ENCODE peak calls at places on chromosomes 7 and 10, in nine cellular contexts. X is HCEC 1CT; Q is Right ventricle myocardium inferior; G is mesothelial cell of epicardium; J is GM19239; K is NCI-H1436; L is T-cell; W is cerebellar cortex; U is activated naive CD4-positive, alpha-beta T cell. R is an unnamed sample.

GRCh38 chr10:3472705-3473078 is 300.1 kb upstream of the PITRM1 start:
- DNase-seq in J (no peak), W (no peak), Q (no peak), K (no peak), L (no peak), U (no peak), X (peak; percentile 84), G (no peak), R (no peak)

GRCh38 chr10:89337493-89337892 is 9.7 kb downstream of the IFIT3 start:
- DNase-seq in X (peak; percentile 72), G (no peak), L (no peak), K (no peak), Q (no peak), J (no peak), U (no peak), W (no peak), R (no peak)

GRCh38 chr7:156943091-156944041 is 6.1 kb upstream of the NOM1 start:
- DNase-seq in L (no peak), K (no peak), U (no peak), X (no peak), Q (no peak), W (peak; percentile 39), J (no peak), G (no peak), R (no peak)

GRCh38 chr7:2738110-2738509 is 50.1 kb downstream of the AMZ1 start:
- DNase-seq in W (peak; percentile 91), G (no peak), U (no peak), J (no peak), Q (no peak), K (no peak), L (no peak), X (no peak), R (no peak)

GRCh38 chr7:123738356-123738755 is 10.4 kb downstream of the WASL start:
- DNase-seq in Q (no peak), X (no peak), J (no peak), K (no peak), U (no peak), L (no peak), W (no peak), G (no peak), R (no peak)

GRCh38 chr7:149209518-149210269 is 14.3 kb downstream of the ZNF282 start:
- DNase-seq in J (peak; percentile 57), X (peak; percentile 82), Q (no peak), G (no peak), U (peak; percentile 3), K (no peak), W (peak; percentile 55), L (peak; percentile 58), R (peak; percentile 39)

GRCh38 chr7:106109521-106110237 is 2.4 kb downstream of the SYPL1 start:
- DNase-seq in J (no peak), X (no peak), G (no peak), K (no peak), L (no peak), U (no peak), Q (no peak), W (no peak), R (no peak)

GRCh38 chr7:102421706-102422105 is 11.7 kb upstream of the ORAI2 start:
- DNase-seq in U (no peak), K (no peak), J (no peak), X (no peak), L (no peak), G (no peak), Q (no peak), W (no peak), R (no peak)

GRCh38 chr10:101291254-101292193 is 62.3 kb upstream of the LBX1 start:
- DNase-seq in G (peak; percentile 59), Q (peak; percentile 80), W (peak; percentile 73), L (peak; percentile 29), X (peak; percentile 19), U (peak; percentile 10), K (peak; percentile 64), J (peak; percentile 80), R (peak; percentile 26)

R was measured in effector CD4-positive, alpha-beta T cell.